ENCODE peak calls at places on chromosomes 12 and 14, in ten cellular contexts. S is Peyer's patch, J is astrocyte, E is kidney, B is transverse colon, G is left ventricle myocardium inferior, X is brain microvascular endothelial cell, C is GM23338, W is esophagus squamous epithelium, Q is cardiac muscle cell. P is an unnamed sample.

GRCh38 chr14:23580152-23580926 is 1.7 kb upstream of the JPH4 start:
- DNase-seq in J (no peak), C (no peak), X (no peak), Q (no peak), B (no peak), W (no peak), S (no peak), G (no peak), E (no peak), P (no peak)

GRCh38 chr14:69226178-69226577 is 33.8 kb upstream of the GALNT16 start:
- DNase-seq in Q (peak), B (no peak), X (no peak), E (no peak), C (no peak), S (no peak), W (no peak), G (no peak), J (peak), P (no peak)

GRCh38 chr12:125185740-125186470 is 120.7 kb downstream of the AACS start:
- DNase-seq in E (peak), C (peak), J (peak), X (peak), S (peak), G (peak), B (peak), Q (peak), W (no peak), P (no peak)

GRCh38 chr12:96371787-96372699 is 28.2 kb downstream of the CDK17 start:
- DNase-seq in C (peak), X (no peak), Q (no peak), S (no peak), J (no peak), G (no peak), B (no peak), E (no peak), W (no peak), P (no peak)

GRCh38 chr12:50188280-50188781 is 21.2 kb upstream of the CERS5 start:
- DNase-seq in B (no peak), W (no peak), G (no peak), Q (no peak), E (no peak), S (no peak), X (peak), C (no peak), J (peak), P (no peak)

GRCh38 chr14:23621932-23622495 is 14.2 kb upstream of the DHRS2 start:
- DNase-seq in Q (no peak), W (no peak), S (no peak), J (no peak), C (no peak), E (no peak), G (no peak), X (no peak), B (no peak), P (no peak)

GRCh38 chr14:37816743-37817295 is 221.4 kb downstream of the TTC6 start:
- DNase-seq in S (no peak), E (no peak), G (no peak), C (no peak), J (no peak), W (no peak), X (no peak), B (no peak), Q (no peak), P (no peak)

GRCh38 chr14:43359317-43359716 is 1147.8 kb downstream of the FSCB start:
- DNase-seq in X (no peak), W (no peak), C (no peak), Q (no peak), G (no peak), E (no peak), J (no peak), S (no peak), B (no peak), P (no peak)

GRCh38 chr14:104676694-104677505 is 12.5 kb upstream of the INF2 start:
- DNase-seq in J (no peak), W (no peak), G (peak), Q (peak), X (no peak), B (peak), C (peak), S (peak), E (peak), P (no peak)

GRCh38 chr14:61260939-61261776 is 20.0 kb downstream of the TMEM30B start:
- DNase-seq in B (no peak), C (no peak), X (peak), G (no peak), E (no peak), S (no peak), J (peak), Q (no peak), W (no peak), P (peak)

GRCh38 chr12:1796515-1797010 is 23.8 kb upstream of the LRTM2 start:
- DNase-seq in B (peak), E (peak), C (peak), G (no peak), S (peak), X (no peak), W (no peak), J (no peak), Q (no peak), P (no peak)

GRCh38 chr12:44509471-44509870 is 366.6 kb downstream of the NELL2 start:
- DNase-seq in G (no peak), J (peak), B (no peak), E (no peak), C (peak), S (no peak), X (peak), W (no peak), Q (no peak), P (no peak)

GRCh38 chr12:107668320-107668719 is 17.3 kb upstream of the PWP1 start:
- DNase-seq in W (no peak), X (no peak), G (no peak), S (no peak), B (no peak), E (no peak), C (no peak), Q (no peak), J (no peak), P (no peak)

GRCh38 chr14:50510157-50510556 is 22.2 kb downstream of the MAP4K5 start:
- DNase-seq in E (no peak), C (no peak), J (no peak), B (no peak), X (no peak), G (no peak), S (no peak), Q (no peak), W (no peak), P (no peak)

GRCh38 chr12:120350576-120351350 is 18.2 kb downstream of the MSI1 start:
- DNase-seq in S (no peak), J (no peak), G (no peak), B (no peak), C (no peak), W (no peak), Q (no peak), X (no peak), E (no peak), P (no peak)

GRCh38 chr12:19338405-19338804 is 100.9 kb upstream of the AEBP2 start:
- DNase-seq in W (no peak), B (no peak), X (no peak), J (peak), Q (no peak), E (no peak), G (no peak), S (no peak), C (no peak), P (no peak)

GRCh38 chr14:68712703-68713370 is 80.0 kb downstream of the ZFP36L1 start:
- DNase-seq in X (no peak), W (no peak), E (no peak), B (no peak), C (no peak), J (no peak), Q (no peak), S (no peak), G (no peak), P (no peak)

GRCh38 chr12:105257321-105257728 is 21.4 kb upstream of the APPL2 start:
- DNase-seq in B (no peak), S (no peak), J (peak), G (no peak), C (no peak), X (peak), W (no peak), E (no peak), Q (no peak), P (peak)

GRCh38 chr14:60933920-60934655 is 46.8 kb downstream of the TRMT5 start:
- DNase-seq in G (no peak), S (no peak), B (no peak), X (no peak), E (no peak), Q (no peak), W (no peak), C (peak), J (no peak), P (no peak)

GRCh38 chr12:1314523-1314922 is 279.9 kb downstream of the FBXL14 start:
- DNase-seq in J (no peak), W (no peak), G (no peak), B (no peak), Q (no peak), S (no peak), X (no peak), E (no peak), C (no peak), P (no peak)

GRCh38 chr14:89303452-89304435 is 113.3 kb downstream of the FOXN3 start:
- DNase-seq in J (peak), B (peak), S (peak), W (no peak), X (peak), E (peak), G (peak), C (no peak), Q (peak), P (peak)

GRCh38 chr12:40226652-40227051 is 1.9 kb downstream of the LRRK2 start:
- DNase-seq in J (peak), S (peak), C (no peak), B (peak), G (no peak), X (peak), E (no peak), W (no peak), Q (no peak), P (no peak)

GRCh38 chr12:96398422-96399080 is 1.7 kb downstream of the CDK17 start:
- DNase-seq in J (no peak), W (no peak), Q (peak), C (no peak), B (no peak), S (no peak), G (no peak), X (no peak), E (no peak), P (no peak)

GRCh38 chr14:50062438-50063039 is 53.8 kb downstream of the VCPKMT start:
- DNase-seq in Q (peak), X (peak), W (peak), C (peak), E (no peak), G (no peak), S (peak), B (peak), J (peak), P (no peak)

GRCh38 chr12:59660148-59660547 is 64.3 kb downstream of the SLC16A7 start:
- DNase-seq in Q (no peak), J (no peak), G (no peak), B (no peak), W (no peak), X (no peak), S (no peak), E (no peak), C (no peak), P (no peak)

GRCh38 chr14:65847065-65847847 is 434.7 kb downstream of the FUT8 start:
- DNase-seq in W (no peak), E (no peak), C (no peak), X (no peak), B (peak), Q (no peak), G (no peak), S (peak), J (no peak), P (no peak)

GRCh38 chr14:95507701-95508103 is 8.7 kb downstream of the SYNE3 start:
- DNase-seq in C (no peak), E (no peak), X (peak), Q (no peak), B (no peak), G (no peak), S (no peak), W (no peak), J (peak), P (no peak)

GRCh38 chr14:31128601-31129526 is 78.7 kb downstream of the HECTD1 start:
- DNase-seq in X (no peak), E (no peak), C (no peak), J (no peak), S (no peak), Q (no peak), B (no peak), W (no peak), G (no peak), P (no peak)

GRCh38 chr14:90642239-90642717 is 174.0 kb downstream of the TTC7B start:
- DNase-seq in E (no peak), W (no peak), G (no peak), Q (peak), J (peak), B (no peak), C (peak), S (no peak), X (peak), P (no peak)

GRCh38 chr12:64205542-64205941 is 16.6 kb downstream of the KICS2 start:
- DNase-seq in W (no peak), G (no peak), C (no peak), E (no peak), Q (no peak), S (no peak), X (no peak), J (no peak), B (no peak), P (no peak)

GRCh38 chr12:91181053-91181452 is 1.6 kb downstream of the DCN start:
- DNase-seq in C (no peak), G (no peak), W (no peak), X (no peak), J (peak), E (no peak), S (no peak), Q (no peak), B (no peak), P (no peak)

GRCh38 chr12:109632299-109632698 is 58.7 kb downstream of the MVK start:
- DNase-seq in J (no peak), C (no peak), W (no peak), B (no peak), G (no peak), E (no peak), S (no peak), X (no peak), Q (no peak), P (no peak)

GRCh38 chr14:57085801-57086200 is 182.9 kb downstream of the EXOC5 start:
- DNase-seq in C (no peak), Q (peak), W (no peak), S (no peak), G (no peak), B (no peak), E (no peak), X (no peak), J (no peak), P (no peak)

GRCh38 chr12:121120323-121120722 is 12.4 kb upstream of the P2RX7 start:
- DNase-seq in E (no peak), X (no peak), Q (no peak), J (no peak), W (no peak), S (no peak), B (no peak), G (no peak), C (no peak), P (no peak)

GRCh38 chr12:6237830-6238229 is 37.6 kb downstream of the CD9 start:
- DNase-seq in Q (no peak), B (no peak), G (no peak), W (no peak), E (no peak), J (no peak), S (no peak), X (no peak), C (no peak), P (no peak)

GRCh38 chr12:6235499-6235898 is 35.3 kb downstream of the CD9 start:
- DNase-seq in E (peak), B (peak), J (no peak), C (no peak), X (no peak), W (no peak), G (no peak), Q (no peak), S (no peak), P (no peak)

GRCh38 chr12:6234906-6235305 is 34.7 kb downstream of the CD9 start:
- DNase-seq in J (no peak), B (no peak), E (peak), W (no peak), G (no peak), Q (no peak), X (no peak), C (no peak), S (no peak), P (no peak)

GRCh38 chr12:6235906-6236640 is 35.9 kb downstream of the CD9 start:
- DNase-seq in G (no peak), B (no peak), J (no peak), X (no peak), W (no peak), C (no peak), Q (no peak), S (no peak), E (peak), P (no peak)

GRCh38 chr12:6236641-6236940 is 36.4 kb downstream of the CD9 start:
- DNase-seq in W (no peak), X (no peak), C (no peak), J (no peak), Q (no peak), S (no peak), B (no peak), G (no peak), E (peak), P (no peak)
- H3K27ac ChIP-seq in W (peak), X (no peak), C (no peak), J (no peak), Q (no peak), S (no peak), B (peak), G (no peak), E (no peak), P (no peak)

GRCh38 chr14:39467889-39468524 is 35.8 kb upstream of the FBXO33 start:
- DNase-seq in J (peak), C (peak), S (no peak), E (no peak), G (no peak), W (no peak), B (no peak), Q (peak), X (peak), P (no peak)
- TF ChIP-seq CTCF in J (peak), C (peak), S (no peak), E (no peak), G (no peak), W (no peak), B (no peak), Q (peak), X (peak), P (peak)

GRCh38 chr14:74511966-74512365 is 18.4 kb downstream of the ISCA2 start:
- DNase-seq in X (no peak), W (no peak), E (no peak), C (no peak), Q (no peak), B (no peak), J (no peak), S (no peak), G (no peak), P (no peak)

GRCh38 chr14:74509587-74510210 is 16.1 kb downstream of the ISCA2 start:
- DNase-seq in Q (no peak), E (peak), J (no peak), S (no peak), W (no peak), B (no peak), G (no peak), X (no peak), C (no peak), P (no peak)

GRCh38 chr14:74512431-74512830 is 18.9 kb downstream of the ISCA2 start:
- DNase-seq in X (no peak), W (no peak), B (no peak), J (no peak), E (no peak), Q (no peak), C (no peak), G (no peak), S (no peak), P (no peak)

GRCh38 chr14:74510211-74510931 is 16.8 kb downstream of the ISCA2 start:
- DNase-seq in E (no peak), X (peak), S (no peak), G (no peak), J (peak), Q (peak), B (no peak), C (no peak), W (no peak), P (no peak)

DNA sequence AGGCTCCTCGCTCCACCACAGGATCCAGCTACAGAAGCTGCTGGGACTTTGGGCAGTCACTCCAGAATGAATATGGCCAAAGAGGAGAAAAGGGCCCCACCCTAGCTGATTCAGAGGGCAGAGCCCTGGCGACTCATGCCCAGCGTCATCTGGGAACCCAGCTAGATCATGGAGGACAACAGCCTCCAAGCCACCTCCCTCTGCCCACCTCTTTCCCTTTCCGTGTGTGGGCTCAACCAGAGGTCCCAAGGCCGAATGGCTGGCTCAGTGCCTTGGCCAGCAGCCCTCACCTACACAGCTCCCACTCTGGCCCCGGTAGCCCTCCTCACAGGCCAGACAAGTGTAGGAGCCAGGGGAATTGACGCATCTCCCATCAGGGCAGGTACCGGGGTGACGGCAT is 17.4 kb downstream of the ISCA2 start:
- DNase-seq in E (peak), C (no peak), X (no peak), S (no peak), Q (no peak), G (no peak), B (no peak), W (no peak), J (peak), P (no peak)
- H3K27ac ChIP-seq in E (no peak), C (no peak), X (peak), S (no peak), Q (peak), G (peak), B (no peak), W (peak), J (peak), P (peak)

DNA sequence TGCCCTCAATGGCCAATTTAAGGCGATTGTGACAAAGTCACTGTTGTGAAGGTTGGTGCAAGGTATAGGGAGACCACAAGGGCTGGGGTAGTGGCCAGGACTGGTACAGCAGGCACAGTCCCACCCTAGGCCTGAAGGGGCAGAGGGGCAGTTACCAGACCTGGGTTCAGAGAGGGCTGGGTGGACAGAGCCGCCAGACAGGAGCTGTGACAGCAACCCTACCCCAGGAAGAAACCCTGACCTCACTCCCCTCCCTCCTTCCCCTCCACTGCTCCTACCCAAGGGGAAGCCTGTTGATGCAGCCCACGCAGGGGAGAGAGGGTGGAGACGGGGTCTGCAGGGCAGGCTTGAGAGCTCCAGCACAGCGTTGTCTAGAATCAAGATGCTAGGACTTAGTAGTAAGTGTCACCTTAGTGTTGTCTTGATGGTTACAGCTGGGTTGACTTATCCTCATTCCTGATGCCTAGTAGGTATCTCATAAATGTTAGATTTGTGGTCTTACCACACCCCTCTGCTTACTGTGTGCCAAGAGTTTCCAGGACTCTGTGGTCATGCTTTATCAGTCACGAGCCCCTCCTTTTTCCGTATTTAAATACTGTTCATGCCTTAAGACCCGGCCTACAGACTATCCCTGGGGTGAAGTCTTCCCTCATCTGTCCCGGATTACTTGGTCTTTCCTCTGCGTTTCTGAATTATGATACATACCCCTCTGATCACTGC is 14.4 kb downstream of the EML1 start:
- DNase-seq in G (no peak), W (no peak), S (no peak), C (peak), B (no peak), J (peak), X (no peak), E (no peak), Q (no peak), P (no peak)
- TF ChIP-seq CTCF in G (no peak), W (no peak), S (no peak), C (peak), B (no peak), J (no peak), X (peak), E (no peak), Q (no peak), P (no peak)